ENCODE peak calls at places on chromosomes 4 and X, in seven cellular contexts. One of them, this sample, is unnamed.

GRCh38 chrX:69179380-69179911 is 14.2 kb upstream of the PJA1 start:
- DNase-seq in NB4: no peak
- DNase-seq in tibial nerve: no peak
- DNase-seq in uterus: peak; percentile 67
- DNase-seq in breast epithelium: no peak
- DNase-seq in esophagus squamous epithelium: no peak
- DNase-seq in esophagus muscularis mucosa: peak; percentile 24
- DNase-seq in this sample: no peak

GRCh38 chr4:11149612-11150259 is 279.0 kb downstream of the HS3ST1 start:
- DNase-seq in NB4: no peak
- DNase-seq in tibial nerve: no peak
- DNase-seq in uterus: no peak
- DNase-seq in breast epithelium: no peak
- DNase-seq in esophagus squamous epithelium: no peak
- DNase-seq in esophagus muscularis mucosa: no peak
- DNase-seq in this sample: no peak

GRCh38 chr4:169268951-169269781 is 1.6 kb downstream of the SH3RF1 start:
- DNase-seq in NB4: no peak
- DNase-seq in tibial nerve: no peak
- DNase-seq in uterus: no peak
- DNase-seq in breast epithelium: no peak
- DNase-seq in esophagus squamous epithelium: no peak
- DNase-seq in esophagus muscularis mucosa: no peak
- DNase-seq in this sample: no peak

GRCh38 chr4:106058919-106059318 is 163.6 kb downstream of the NPNT start:
- DNase-seq in NB4: no peak
- DNase-seq in tibial nerve: no peak
- DNase-seq in uterus: no peak
- DNase-seq in breast epithelium: no peak
- DNase-seq in esophagus squamous epithelium: no peak
- DNase-seq in esophagus muscularis mucosa: no peak
- DNase-seq in this sample: no peak

GRCh38 chr4:94803181-94803580 is 45.4 kb downstream of the BMPR1B start:
- DNase-seq in NB4: no peak
- DNase-seq in tibial nerve: no peak
- DNase-seq in uterus: no peak
- DNase-seq in breast epithelium: no peak
- DNase-seq in esophagus squamous epithelium: no peak
- DNase-seq in esophagus muscularis mucosa: no peak
- DNase-seq in this sample: no peak

GRCh38 chr4:121938282-121939092 is 13.4 kb downstream of the TRPC3 start:
- DNase-seq in NB4: no peak
- DNase-seq in tibial nerve: no peak
- DNase-seq in uterus: no peak
- DNase-seq in breast epithelium: no peak
- DNase-seq in esophagus squamous epithelium: no peak
- DNase-seq in esophagus muscularis mucosa: peak; percentile 45
- DNase-seq in this sample: no peak

GRCh38 chr4:74189331-74190043 is 31.6 kb downstream of the MTHFD2L start:
- DNase-seq in NB4: peak; percentile 57
- DNase-seq in tibial nerve: no peak
- DNase-seq in uterus: no peak
- DNase-seq in breast epithelium: no peak
- DNase-seq in esophagus squamous epithelium: no peak
- DNase-seq in esophagus muscularis mucosa: no peak
- DNase-seq in this sample: no peak

GRCh38 chrX:40277672-40278071 is 179.9 kb upstream of the BCOR start:
- DNase-seq in NB4: no peak
- DNase-seq in tibial nerve: no peak
- DNase-seq in uterus: no peak
- DNase-seq in breast epithelium: no peak
- DNase-seq in esophagus squamous epithelium: no peak
- DNase-seq in esophagus muscularis mucosa: no peak
- DNase-seq in this sample: no peak

DNA sequence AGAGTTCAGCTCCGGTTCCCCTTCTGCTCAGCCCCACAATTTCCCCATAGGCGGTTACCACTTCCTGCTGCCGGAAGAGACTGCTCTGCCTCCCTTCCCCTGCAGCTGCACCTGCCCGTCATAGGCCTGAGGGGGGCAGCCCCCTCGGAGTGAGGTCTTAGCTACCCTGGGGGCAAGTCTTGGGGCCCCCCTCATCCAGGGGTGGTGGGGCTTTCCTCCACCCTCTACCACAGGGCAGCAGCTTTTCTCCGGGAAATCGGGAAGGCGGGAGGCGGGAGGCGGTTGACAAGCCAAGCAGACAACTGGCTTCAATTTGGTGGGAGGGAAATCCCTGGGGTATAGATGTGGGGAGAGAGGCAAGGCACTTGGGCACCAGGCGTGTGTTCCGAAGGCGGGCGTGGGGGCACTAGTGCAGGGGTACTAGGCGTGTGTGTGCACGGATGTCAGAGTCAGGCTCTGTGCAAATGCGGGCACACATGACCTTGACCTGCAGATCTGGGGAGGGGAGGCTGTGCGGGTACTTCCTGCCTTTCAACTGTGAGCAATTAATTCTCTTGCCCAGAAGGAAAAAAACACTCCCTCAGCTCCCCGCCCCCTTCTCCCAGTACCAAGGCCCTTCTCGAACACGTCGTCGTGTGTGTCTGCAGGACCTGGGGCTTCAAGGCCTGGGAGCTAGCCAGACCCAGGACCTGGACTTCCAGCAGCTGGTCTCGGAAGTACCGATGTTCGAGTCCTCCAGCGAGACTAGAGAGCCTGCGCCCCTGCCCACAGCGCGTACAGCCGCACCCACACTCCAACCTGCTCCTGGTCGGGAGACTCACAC is 1.0 kb upstream of the ARHGAP4 start:
- DNase-seq in NB4: peak; percentile 94
- DNase-seq in tibial nerve: peak; percentile 12
- DNase-seq in uterus: no peak
- DNase-seq in breast epithelium: no peak
- DNase-seq in esophagus squamous epithelium: peak; percentile 31
- DNase-seq in esophagus muscularis mucosa: no peak
- DNase-seq in this sample: no peak
- TF ChIP-seq CTCF in NB4: no peak
- TF ChIP-seq CTCF in tibial nerve: no peak
- TF ChIP-seq CTCF in uterus: no peak
- TF ChIP-seq CTCF in breast epithelium: no peak
- TF ChIP-seq CTCF in esophagus squamous epithelium: no peak
- TF ChIP-seq CTCF in esophagus muscularis mucosa: no peak
- TF ChIP-seq CTCF in this sample: no peak

GRCh38 chrX:38806875-38807601 is 5.8 kb downstream of the MID1IP1 start:
- DNase-seq in NB4: peak; percentile 46
- DNase-seq in tibial nerve: no peak
- DNase-seq in uterus: no peak
- DNase-seq in breast epithelium: no peak
- DNase-seq in esophagus squamous epithelium: no peak
- DNase-seq in esophagus muscularis mucosa: no peak
- DNase-seq in this sample: no peak
- TF ChIP-seq POLR2A in NB4: no peak
- TF ChIP-seq POLR2A in tibial nerve: no peak
- TF ChIP-seq POLR2A in uterus: no peak
- TF ChIP-seq POLR2A in breast epithelium: no peak
- TF ChIP-seq POLR2A in esophagus squamous epithelium: no peak
- TF ChIP-seq POLR2A in esophagus muscularis mucosa: no peak
- TF ChIP-seq POLR2A in this sample: no peak

DNA sequence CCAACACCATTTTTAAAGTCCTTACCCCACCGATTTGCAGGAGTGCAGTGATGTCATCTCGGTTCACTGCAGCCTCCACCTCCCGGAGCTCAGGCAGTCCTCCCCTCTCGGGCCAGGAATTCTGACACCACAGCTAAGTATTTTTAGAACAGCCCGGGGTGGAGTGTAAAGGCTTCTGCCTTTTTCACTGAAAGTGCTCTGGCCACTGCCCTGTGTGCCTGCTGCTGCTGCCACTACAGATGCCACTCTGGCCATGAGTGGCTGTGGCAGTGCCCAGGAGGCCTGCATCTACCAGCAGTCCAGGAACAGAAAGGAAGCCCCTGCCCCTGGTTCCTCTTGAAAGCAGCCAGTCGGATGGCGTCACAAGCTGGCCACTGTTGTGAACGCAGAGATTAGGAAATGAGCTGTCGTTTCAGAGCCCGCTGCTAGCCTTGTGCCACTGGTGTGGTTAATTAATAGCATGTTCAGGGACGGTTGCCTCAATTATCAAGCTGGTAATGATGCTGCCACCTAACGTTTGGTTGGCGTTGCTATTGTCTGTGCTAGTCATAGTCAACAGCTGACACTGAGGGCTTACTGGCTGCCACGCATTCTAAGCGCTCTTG is 23.6 kb upstream of the TBC1D14 start:
- DNase-seq in NB4: peak; percentile 98
- DNase-seq in tibial nerve: peak; percentile 45
- DNase-seq in uterus: peak; percentile 54
- DNase-seq in breast epithelium: no peak
- DNase-seq in esophagus squamous epithelium: no peak
- DNase-seq in esophagus muscularis mucosa: no peak
- DNase-seq in this sample: peak; percentile 71
- TF ChIP-seq CTCF in NB4: peak; percentile 81
- TF ChIP-seq CTCF in tibial nerve: peak; percentile 14
- TF ChIP-seq CTCF in uterus: peak; percentile 12
- TF ChIP-seq CTCF in breast epithelium: no peak
- TF ChIP-seq CTCF in esophagus squamous epithelium: no peak
- TF ChIP-seq CTCF in esophagus muscularis mucosa: peak; percentile 27
- TF ChIP-seq CTCF in this sample: no peak

GRCh38 chr4:8320386-8320750 is 50.8 kb downstream of the HTRA3 start:
- DNase-seq in NB4: peak; percentile 50
- DNase-seq in tibial nerve: no peak
- DNase-seq in uterus: no peak
- DNase-seq in breast epithelium: no peak
- DNase-seq in esophagus squamous epithelium: no peak
- DNase-seq in esophagus muscularis mucosa: no peak
- DNase-seq in this sample: peak; percentile 68

GRCh38 chr4:8321220-8321619 is 51.7 kb downstream of the HTRA3 start:
- DNase-seq in NB4: no peak
- DNase-seq in tibial nerve: no peak
- DNase-seq in uterus: no peak
- DNase-seq in breast epithelium: no peak
- DNase-seq in esophagus squamous epithelium: no peak
- DNase-seq in esophagus muscularis mucosa: peak; percentile 21
- DNase-seq in this sample: peak; percentile 7

GRCh38 chr4:8319061-8319460 is 49.5 kb downstream of the HTRA3 start:
- DNase-seq in NB4: no peak
- DNase-seq in tibial nerve: no peak
- DNase-seq in uterus: no peak
- DNase-seq in breast epithelium: peak; percentile 35
- DNase-seq in esophagus squamous epithelium: no peak
- DNase-seq in esophagus muscularis mucosa: no peak
- DNase-seq in this sample: peak; percentile 52

GRCh38 chr4:8318509-8318908 is 49.0 kb downstream of the HTRA3 start:
- DNase-seq in NB4: no peak
- DNase-seq in tibial nerve: no peak
- DNase-seq in uterus: no peak
- DNase-seq in breast epithelium: no peak
- DNase-seq in esophagus squamous epithelium: no peak
- DNase-seq in esophagus muscularis mucosa: no peak
- DNase-seq in this sample: peak; percentile 81

GRCh38 chr4:8319731-8320385 is 50.3 kb downstream of the HTRA3 start:
- DNase-seq in NB4: peak; percentile 72
- DNase-seq in tibial nerve: no peak
- DNase-seq in uterus: peak; percentile 72
- DNase-seq in breast epithelium: peak; percentile 51
- DNase-seq in esophagus squamous epithelium: no peak
- DNase-seq in esophagus muscularis mucosa: no peak
- DNase-seq in this sample: peak; percentile 15
- TF ChIP-seq POLR2A in NB4: no peak
- TF ChIP-seq POLR2A in tibial nerve: no peak
- TF ChIP-seq POLR2A in uterus: no peak
- TF ChIP-seq POLR2A in breast epithelium: no peak
- TF ChIP-seq POLR2A in esophagus squamous epithelium: no peak
- TF ChIP-seq POLR2A in esophagus muscularis mucosa: no peak
- TF ChIP-seq POLR2A in this sample: no peak

GRCh38 chr4:165766976-165767375 is 106.1 kb upstream of the TLL1 start:
- DNase-seq in NB4: no peak
- DNase-seq in tibial nerve: no peak
- DNase-seq in uterus: no peak
- DNase-seq in breast epithelium: no peak
- DNase-seq in esophagus squamous epithelium: no peak
- DNase-seq in esophagus muscularis mucosa: no peak
- DNase-seq in this sample: no peak
- TF ChIP-seq CTCF in NB4: no peak
- TF ChIP-seq CTCF in tibial nerve: no peak
- TF ChIP-seq CTCF in uterus: no peak
- TF ChIP-seq CTCF in breast epithelium: no peak
- TF ChIP-seq CTCF in esophagus squamous epithelium: no peak
- TF ChIP-seq CTCF in esophagus muscularis mucosa: no peak
- TF ChIP-seq CTCF in this sample: no peak

This sample was measured in lower leg skin.